ENCODE peak calls at places on chromosomes 5 and 9, in nine cellular contexts. J is left colon; X is esophagus mucosa; E is naive thymus-derived CD8-positive, alpha-beta T cell; R is effector memory CD8-positive, alpha-beta T cell; U is psoas muscle; W is left lung; V is left cardiac atrium; Y is Right ventricle myocardium inferior. K is an unnamed sample.

GRCh38 chr5:90560771-90561170 is 2.2 kb downstream of the ADGRV1 start:
- ATAC-seq in X (no peak), V (no peak), R (no peak), E (no peak), U (no peak), W (no peak), Y (no peak), J (no peak), K (no peak)

GRCh38 chr9:72193478-72193881 is 44.2 kb downstream of the GDA start:
- ATAC-seq in J (no peak), X (no peak), E (no peak), U (no peak), W (no peak), V (no peak), Y (no peak), R (no peak), K (no peak)

GRCh38 chr9:93224591-93224990 is 40.7 kb downstream of the WNK2 start:
- ATAC-seq in X (peak), W (no peak), E (no peak), R (no peak), J (peak), U (peak), Y (no peak), V (no peak), K (no peak)

GRCh38 chr9:87088192-87088591 is 140.9 kb upstream of the GAS1 start:
- ATAC-seq in Y (peak), R (no peak), J (no peak), E (no peak), U (peak), W (no peak), X (no peak), V (peak), K (no peak)

GRCh38 chr5:96868603-96869371 is 7.5 kb upstream of the ERAP2 start:
- ATAC-seq in E (peak), J (peak), W (peak), V (peak), Y (peak), R (peak), U (peak), X (peak), K (peak)

GRCh38 chr9:77830618-77831285 is 182.6 kb upstream of the GNA14 start:
- ATAC-seq in W (no peak), V (no peak), J (no peak), R (peak), Y (no peak), X (no peak), E (no peak), U (no peak), K (no peak)

GRCh38 chr5:125006011-125006685 is 259.7 kb upstream of the ZNF608 start:
- ATAC-seq in Y (no peak), U (no peak), R (no peak), J (no peak), E (no peak), V (no peak), W (no peak), X (no peak), K (no peak)

GRCh38 chr5:34042302-34042701 is 711 bp downstream of the C1QTNF3 start:
- ATAC-seq in Y (peak), J (no peak), R (no peak), E (no peak), V (peak), X (no peak), W (peak), U (peak), K (no peak)

GRCh38 chr9:134840511-134840910 is 40.1 kb upstream of the FCN2 start:
- ATAC-seq in W (no peak), U (no peak), X (no peak), J (no peak), R (no peak), V (no peak), Y (no peak), E (no peak), K (no peak)

GRCh38 chr9:33190021-33190420 is 22.9 kb upstream of the B4GALT1 start:
- ATAC-seq in X (no peak), U (no peak), Y (no peak), E (no peak), R (no peak), J (no peak), W (no peak), V (no peak), K (no peak)

GRCh38 chr5:2584579-2584978 is 166.9 kb downstream of the IRX2 start:
- ATAC-seq in U (no peak), J (no peak), Y (no peak), E (no peak), V (no peak), W (no peak), R (no peak), X (no peak), K (no peak)

GRCh38 chr5:1768283-1769000 is 31.2 kb downstream of the MRPL36 start:
- ATAC-seq in Y (no peak), E (no peak), J (no peak), R (no peak), V (no peak), U (no peak), X (no peak), W (no peak), K (no peak)

GRCh38 chr5:180611140-180611850 is 20.0 kb upstream of the SCGB3A1 start:
- ATAC-seq in X (no peak), E (no peak), R (no peak), W (no peak), J (no peak), U (no peak), V (no peak), Y (no peak), K (peak)

GRCh38 chr9:138022756-138023393 is 145.3 kb downstream of the CACNA1B start:
- ATAC-seq in R (no peak), U (no peak), W (no peak), E (no peak), Y (peak), V (no peak), X (peak), J (no peak), K (no peak)

GRCh38 chr9:79759460-79759859 is 187.7 kb downstream of the TLE4 start:
- ATAC-seq in V (no peak), W (no peak), R (no peak), U (no peak), J (no peak), Y (no peak), E (no peak), X (peak), K (no peak)

GRCh38 chr9:129278391-129279237 is 100.6 kb upstream of the IER5L start:
- ATAC-seq in V (no peak), J (peak), Y (no peak), X (peak), W (peak), E (no peak), U (no peak), R (no peak), K (no peak)

GRCh38 chr9:127178646-127179632 is 56.5 kb upstream of the ANGPTL2 start:
- ATAC-seq in X (no peak), R (no peak), W (peak), Y (no peak), J (no peak), V (no peak), U (no peak), E (no peak), K (no peak)

GRCh38 chr5:95973793-95974325 is 12.2 kb upstream of the ELL2 start:
- ATAC-seq in X (no peak), E (no peak), R (peak), V (peak), Y (no peak), W (peak), J (no peak), U (no peak), K (no peak)

GRCh38 chr9:136777359-136777758 is 13.0 kb upstream of the LCN15 start:
- ATAC-seq in E (no peak), W (no peak), R (no peak), Y (no peak), X (no peak), U (no peak), J (peak), V (no peak), K (no peak)

GRCh38 chr5:135437796-135438560 is 9.2 kb downstream of the DCANP1 start:
- ATAC-seq in V (peak), X (no peak), W (peak), U (peak), Y (peak), E (no peak), R (no peak), J (peak), K (peak)

GRCh38 chr9:2043243-2043642 is 28.1 kb downstream of the SMARCA2 start:
- ATAC-seq in V (no peak), Y (no peak), U (no peak), J (no peak), E (no peak), X (no peak), R (no peak), W (no peak), K (no peak)

GRCh38 chr5:51811883-51812282 is 428.6 kb downstream of the ISL1 start:
- ATAC-seq in X (no peak), J (no peak), R (no peak), W (no peak), V (no peak), Y (no peak), U (no peak), E (no peak), K (peak)

GRCh38 chr5:354581-355378 is 33.3 kb downstream of the AHRR start:
- ATAC-seq in X (peak), U (no peak), W (no peak), E (no peak), V (no peak), R (no peak), Y (no peak), J (no peak), K (no peak)

GRCh38 chr9:123044556-123044955 is 11.1 kb downstream of the GPR21 start:
- ATAC-seq in W (peak), E (no peak), U (no peak), R (no peak), Y (no peak), J (no peak), X (no peak), V (no peak), K (peak)

GRCh38 chr9:127694890-127695735 is 11.7 kb upstream of the CFAP157 start:
- ATAC-seq in V (no peak), X (no peak), Y (no peak), U (no peak), R (no peak), J (no peak), W (no peak), E (no peak), K (peak)

GRCh38 chr9:130129425-130130061 is 42.7 kb upstream of the NCS1 start:
- ATAC-seq in V (no peak), U (peak), E (no peak), R (peak), J (no peak), X (no peak), Y (no peak), W (peak), K (peak)

GRCh38 chr5:30620481-30621085 is 572.9 kb upstream of the CDH6 start:
- ATAC-seq in Y (no peak), V (no peak), J (no peak), W (no peak), E (no peak), U (no peak), X (no peak), R (no peak), K (no peak)

GRCh38 chr9:109274768-109275596 is 45.9 kb downstream of the EPB41L4B start:
- ATAC-seq in X (peak), J (peak), E (no peak), U (peak), Y (peak), V (peak), W (no peak), R (no peak), K (no peak)

GRCh38 chr9:18632624-18633407 is 158.9 kb downstream of the ADAMTSL1 start:
- ATAC-seq in V (peak), J (peak), W (peak), U (no peak), Y (peak), E (no peak), X (peak), R (no peak), K (peak)

GRCh38 chr5:176425138-176425537 is 8.8 kb upstream of the CLTB start:
- ATAC-seq in R (no peak), E (no peak), X (no peak), Y (no peak), W (no peak), J (peak), U (no peak), V (no peak), K (no peak)

GRCh38 chr9:129480227-129480626 is 140.7 kb downstream of the C9orf50 start:
- ATAC-seq in W (no peak), J (no peak), U (no peak), Y (no peak), V (no peak), R (no peak), X (no peak), E (no peak), K (no peak)